ENCODE peak calls at places on chromosome 9, in six cellular contexts. P is AG09319; M is stimulated activated CD8-positive, alpha-beta memory T cell treated with anti-CD3 and anti-CD28 coated beads, Interleukin-15, amount 100 ng/mL, for 1 hour; J is AG08396; R is fibroblast of mammary gland; F is left ventricle myocardium inferior. V is an unnamed sample.
A peak's percentile ranks its signal among the peaks of the same experiment; 100 is the strongest.

GRCh38 chr9:37920471-37921167 is 16.7 kb upstream of the SLC25A51 start:
- DNase-seq in M (no peak), P (no peak), J (no peak), R (no peak), F (no peak), V (no peak)

GRCh38 chr9:71446499-71447411 is 321.6 kb downstream of the CEMIP2 start:
- DNase-seq in R (peak; percentile 47), J (peak; percentile 68), M (no peak), P (peak; percentile 3), F (no peak), V (peak; percentile 24)

GRCh38 chr9:90600029-90600428 is 42.6 kb downstream of the DIRAS2 start:
- DNase-seq in M (no peak), J (no peak), F (no peak), R (no peak), P (no peak), V (no peak)

GRCh38 chr9:8555767-8556500 is 756.4 kb upstream of the DMAC1 start:
- DNase-seq in F (no peak), M (no peak), R (peak; percentile 89), J (no peak), P (no peak), V (no peak)

GRCh38 chr9:124248066-124248465 is 9.7 kb upstream of the NEK6 start:
- DNase-seq in P (no peak), R (no peak), J (no peak), F (no peak), M (no peak), V (no peak)

GRCh38 chr9:105141448-105142101 is 102.9 kb upstream of the SLC44A1 start:
- DNase-seq in P (no peak), F (no peak), J (no peak), R (no peak), M (no peak), V (no peak)

GRCh38 chr9:116565986-116566385 is 121.1 kb upstream of the TRIM32 start:
- DNase-seq in J (no peak), P (no peak), F (no peak), R (no peak), M (no peak), V (no peak)

GRCh38 chr9:134224827-134225154 is 60.4 kb upstream of the RNU6ATAC start:
- DNase-seq in P (no peak), F (no peak), R (no peak), M (no peak), J (no peak), V (peak; percentile 48)

GRCh38 chr9:114236391-114237138 is 81.2 kb downstream of the COL27A1 start:
- DNase-seq in F (no peak), R (no peak), M (no peak), P (no peak), J (no peak), V (no peak)

GRCh38 chr9:100580255-100580654 is 2.4 kb downstream of the CAVIN4 start:
- DNase-seq in R (no peak), F (peak; percentile 51), M (no peak), J (no peak), P (no peak), V (no peak)

GRCh38 chr9:95504053-95504963 is 12.5 kb downstream of the PTCH1 start:
- DNase-seq in P (no peak), F (no peak), J (peak; percentile 53), R (peak; percentile 86), M (no peak), V (no peak)